ENCODE peak calls at places on chromosomes 16 and 17, in four cellular contexts. M is A549, J is lower leg skin, A is HCT116. K is an unnamed sample.

GRCh38 chr16:22969567-22969966 is 155.6 kb downstream of the HS3ST2 start:
- DNase-seq in M (no peak), J (no peak), A (no peak), K (no peak)

GRCh38 chr17:309361-309888 is 43.2 kb downstream of the RPH3AL start:
- DNase-seq in M (peak), J (no peak), A (no peak), K (no peak)

GRCh38 chr17:70110443-70110880 is 35.4 kb downstream of the KCNJ16 start:
- DNase-seq in M (no peak), J (no peak), A (no peak), K (no peak)

GRCh38 chr17:44121206-44121605 is 2.2 kb downstream of the HDAC5 start:
- DNase-seq in M (no peak), J (no peak), A (no peak), K (no peak)

GRCh38 chr17:45021607-45022287 is 29.7 kb downstream of the DCAKD start:
- DNase-seq in M (peak), J (no peak), A (no peak), K (peak)

GRCh38 chr17:29642171-29642611 is 19.5 kb upstream of the CORO6 start:
- DNase-seq in M (no peak), J (no peak), A (no peak), K (no peak)

GRCh38 chr17:57534863-57535651 is 210.0 kb downstream of the CCDC182 start:
- DNase-seq in M (peak), J (no peak), A (no peak), K (no peak)

GRCh38 chr16:1767116-1767994 is 4.0 kb downstream of the NME3 start:
- DNase-seq in M (no peak), J (no peak), A (no peak), K (no peak)

GRCh38 chr17:76601042-76601441 is 15.4 kb upstream of the ST6GALNAC2 start:
- DNase-seq in M (no peak), J (no peak), A (no peak), K (no peak)

GRCh38 chr17:33732116-33732515 is 439.0 kb upstream of the ASIC2 start:
- DNase-seq in M (no peak), J (no peak), A (no peak), K (no peak)

GRCh38 chr16:6616746-6617145 is 715.9 kb upstream of the RBFOX1 start:
- DNase-seq in M (no peak), J (no peak), A (no peak), K (no peak)

GRCh38 chr17:36632916-36633846 is 31.8 kb downstream of the MRM1 start:
- DNase-seq in M (no peak), J (no peak), A (no peak), K (no peak)

GRCh38 chr17:1232786-1233185 is 37.5 kb upstream of the BHLHA9 start:
- DNase-seq in M (peak), J (no peak), A (no peak), K (peak)

DNA sequence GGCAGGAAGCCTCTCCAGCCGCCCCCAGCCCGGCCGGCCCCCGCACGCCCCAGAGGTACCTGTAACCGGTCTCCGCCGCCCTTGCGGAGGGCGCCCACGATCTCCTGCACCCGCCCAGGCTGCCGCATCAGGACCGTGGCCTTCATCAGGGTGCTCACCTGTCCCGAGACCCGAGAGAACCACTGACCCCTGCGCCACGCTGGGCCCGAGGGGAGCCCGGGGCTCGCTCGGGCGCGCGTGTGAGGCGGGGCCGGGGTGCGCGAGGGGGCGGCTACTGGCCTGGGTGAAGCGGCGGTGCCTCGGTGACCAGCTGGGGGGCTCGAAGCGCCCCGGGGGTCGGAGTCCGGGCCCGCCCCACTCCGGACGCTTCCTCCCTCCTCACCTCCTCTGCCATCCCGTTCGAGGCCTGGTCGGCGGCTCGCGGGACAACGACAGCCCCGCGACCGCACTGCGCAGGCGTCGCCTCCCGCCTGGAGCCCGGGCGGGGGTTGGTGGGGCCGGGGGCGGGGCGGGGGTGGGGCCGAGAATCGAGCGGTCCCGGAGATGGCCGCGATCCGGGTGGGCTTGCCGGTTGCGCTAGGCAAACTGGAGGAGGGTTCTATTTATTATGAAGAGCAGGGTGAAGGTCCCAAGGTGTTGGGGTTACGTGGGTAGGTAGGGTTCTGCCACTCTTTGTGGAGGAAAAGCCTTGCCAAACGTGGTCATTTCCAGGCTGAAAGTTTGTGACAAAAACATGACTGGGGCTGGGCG is at the start of gene NT5C3B:
- DNase-seq in M (peak), J (no peak), A (peak), K (peak)
- TF ChIP-seq POLR2A in M (peak), J (no peak), A (peak), K (peak)

GRCh38 chr17:72400488-72400827 is 279.6 kb downstream of the SOX9 start:
- DNase-seq in M (no peak), J (no peak), A (no peak), K (no peak)
- TF ChIP-seq POLR2A in M (no peak), J (no peak), A (no peak), K (no peak)

GRCh38 chr16:74700206-74701040 is at the start of gene MLKL:
- DNase-seq in M (peak), J (peak), A (peak), K (peak)
- TF ChIP-seq POLR2A in M (peak), J (no peak), A (peak), K (peak)

GRCh38 chr17:81519284-81520020 is 6.9 kb upstream of the ACTG1 start:
- DNase-seq in M (peak), J (no peak), A (peak), K (no peak)
- TF ChIP-seq POLR2A in M (peak), J (no peak), A (peak), K (no peak)

GRCh38 chr17:80762076-80762475 is 217.4 kb downstream of the RPTOR start:
- DNase-seq in M (no peak), J (no peak), A (no peak), K (peak)
- TF ChIP-seq POLR2A in M (no peak), J (no peak), A (no peak), K (no peak)

DNA sequence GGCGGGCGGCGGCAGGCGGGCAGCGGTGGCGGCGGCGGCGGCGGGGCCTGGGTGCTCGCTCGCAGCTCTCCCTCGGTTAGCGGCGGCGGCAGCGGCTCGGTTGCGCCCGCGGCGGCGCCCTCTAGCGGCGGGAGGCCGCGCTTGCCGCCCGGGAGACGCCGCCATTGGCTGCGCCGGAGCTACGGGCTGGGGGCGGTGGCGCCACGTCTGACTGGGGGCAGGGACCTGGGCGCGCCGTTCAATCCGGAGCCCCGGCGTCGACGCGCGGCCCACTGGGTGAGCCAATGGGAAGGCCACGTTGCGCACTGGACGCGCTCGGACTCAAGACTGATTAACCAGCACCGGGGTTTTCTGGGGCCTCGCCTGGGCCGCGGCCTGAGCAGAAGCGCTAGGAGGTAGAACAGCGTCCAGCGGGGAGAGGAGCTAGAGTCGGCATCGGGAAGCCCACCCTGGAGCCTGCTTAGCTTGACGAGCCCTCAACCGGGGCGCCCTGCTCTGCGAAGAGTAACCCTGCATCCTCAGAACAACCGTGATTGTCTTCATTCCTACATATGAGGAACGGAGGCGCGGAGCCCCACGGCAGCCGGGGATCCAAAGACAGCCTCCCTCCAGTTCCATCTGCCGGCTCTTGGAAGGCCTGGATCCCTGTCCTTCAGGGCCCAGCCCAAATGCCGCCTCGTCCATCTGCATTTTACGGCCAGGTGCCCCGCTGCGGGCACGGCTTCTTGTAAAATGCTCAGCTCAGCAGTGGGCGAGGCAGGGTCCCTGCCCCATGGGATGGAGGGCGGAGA is at the start of gene ZC3H7A:
- DNase-seq in M (peak), J (peak), A (peak), K (peak)
- TF ChIP-seq POLR2A in M (peak), J (peak), A (peak), K (peak)

DNA sequence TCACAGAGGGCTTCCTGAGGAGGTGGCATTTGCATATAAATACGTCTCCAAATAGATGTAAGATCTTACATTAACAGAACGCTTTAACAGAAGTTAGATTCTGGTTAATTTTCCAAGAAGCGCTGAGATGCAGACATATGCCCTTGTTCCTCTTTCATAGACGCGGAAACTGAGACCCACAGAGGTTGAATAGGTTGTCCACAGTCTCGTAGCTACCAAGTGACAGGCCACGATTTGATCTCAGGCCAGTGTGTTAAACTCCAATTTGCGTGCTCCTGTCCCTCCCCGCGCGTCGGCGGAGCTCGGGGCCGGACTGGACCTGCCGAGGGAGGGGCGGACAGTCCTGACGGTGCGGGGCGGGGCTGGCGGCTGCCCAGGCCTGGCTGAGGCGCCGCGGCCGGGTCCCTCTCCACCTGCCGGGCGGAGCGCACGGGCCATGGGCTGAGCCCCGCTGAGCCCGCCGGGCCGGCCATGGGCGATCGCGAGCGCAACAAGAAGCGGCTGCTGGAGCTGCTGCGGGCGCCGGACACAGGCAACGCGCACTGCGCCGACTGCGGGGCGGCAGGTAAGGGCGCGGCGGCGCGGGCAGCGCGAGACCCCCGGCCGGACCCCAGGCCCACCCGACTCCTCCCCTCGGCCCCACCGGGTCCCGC is at the start of gene ADAP2:
- DNase-seq in M (peak), J (peak), A (peak), K (no peak)
- TF ChIP-seq POLR2A in M (peak), J (no peak), A (no peak), K (no peak)

GRCh38 chr17:60392042-60392844 is at the start of gene USP32:
- DNase-seq in M (peak), J (peak), A (peak), K (peak)
- TF ChIP-seq POLR2A in M (peak), J (no peak), A (peak), K (peak)

K was measured in H54.